ENCODE peak calls at places on chromosome 21, in five cellular contexts. K is neural crest cell, F is uterus, P is prostate gland, Y is HFFc6. E is an unnamed sample.

GRCh38 chr21:36076878-36077658 is 7.2 kb downstream of the CBR1 start:
- DNase-seq in K (no peak), F (no peak), P (no peak), Y (no peak), E (no peak)

GRCh38 chr21:28832013-28832714 is 160.5 kb downstream of the LTN1 start:
- DNase-seq in K (no peak), F (no peak), P (no peak), Y (peak), E (no peak)

GRCh38 chr21:28758042-28758882 is 234.4 kb downstream of the LTN1 start:
- DNase-seq in K (no peak), F (no peak), P (no peak), Y (no peak), E (no peak)

GRCh38 chr21:34599534-34600101 is 15.3 kb downstream of the RCAN1 start:
- DNase-seq in K (no peak), F (no peak), P (no peak), Y (no peak), E (no peak)

GRCh38 chr21:35088235-35088865 is 39.2 kb upstream of the RUNX1 start:
- DNase-seq in K (no peak), F (no peak), P (no peak), Y (no peak), E (no peak)

GRCh38 chr21:41393876-41394465 is 32.1 kb upstream of the MX1 start:
- DNase-seq in K (no peak), F (no peak), P (no peak), Y (no peak), E (no peak)

GRCh38 chr21:34915364-34915834 is 133.7 kb downstream of the RUNX1 start:
- DNase-seq in K (no peak), F (no peak), P (no peak), Y (peak), E (no peak)

GRCh38 chr21:34916446-34916845 is 132.7 kb downstream of the RUNX1 start:
- DNase-seq in K (no peak), F (no peak), P (no peak), Y (peak), E (no peak)

GRCh38 chr21:35006771-35007170 is 42.3 kb downstream of the RUNX1 start:
- DNase-seq in K (no peak), F (no peak), P (no peak), Y (no peak), E (no peak)

GRCh38 chr21:19547951-19548635 is 1144.5 kb upstream of the TMPRSS15 start:
- DNase-seq in K (no peak), F (no peak), P (no peak), Y (no peak), E (no peak)

GRCh38 chr21:29078884-29079765 is 5.7 kb upstream of the CCT8 start:
- DNase-seq in K (no peak), F (no peak), P (no peak), Y (no peak), E (no peak)

GRCh38 chr21:20591294-20591693 is 406.9 kb upstream of the NCAM2 start:
- DNase-seq in K (no peak), F (no peak), P (no peak), Y (no peak), E (no peak)

GRCh38 chr21:41142051-41142795 is 25.7 kb upstream of the BACE2 start:
- DNase-seq in K (no peak), F (no peak), P (peak), Y (peak), E (no peak)

GRCh38 chr21:14581902-14582457 is 35.9 kb upstream of the SAMSN1 start:
- DNase-seq in K (no peak), F (no peak), P (no peak), Y (no peak), E (no peak)

GRCh38 chr21:34636961-34637360 is 22.0 kb upstream of the RCAN1 start:
- DNase-seq in K (no peak), F (no peak), P (no peak), Y (no peak), E (no peak)

GRCh38 chr21:23585419-23585818 is 2021.9 kb downstream of the MRPL39 start:
- DNase-seq in K (no peak), F (no peak), P (no peak), Y (no peak), E (no peak)

GRCh38 chr21:17732306-17732705 is 86.8 kb downstream of the C21orf91 start:
- DNase-seq in K (no peak), F (no peak), P (no peak), Y (no peak), E (no peak)

GRCh38 chr21:26115346-26115745 is 55.2 kb downstream of the APP start:
- DNase-seq in K (no peak), F (no peak), P (no peak), Y (no peak), E (no peak)

GRCh38 chr21:35398366-35398982 is 349.4 kb upstream of the RUNX1 start:
- DNase-seq in K (no peak), F (no peak), P (no peak), Y (no peak), E (no peak)

GRCh38 chr21:29133796-29134195 is 3.4 kb downstream of the MAP3K7CL start:
- DNase-seq in K (no peak), F (no peak), P (no peak), Y (no peak), E (no peak)

GRCh38 chr21:37244506-37245083 is 22.5 kb downstream of the VPS26C start:
- DNase-seq in K (no peak), F (no peak), P (no peak), Y (no peak), E (no peak)

GRCh38 chr21:16072692-16073091 is 342.9 kb downstream of the USP25 start:
- DNase-seq in K (no peak), F (peak), P (no peak), Y (peak), E (no peak)

GRCh38 chr21:26409735-26410134 is 163.4 kb downstream of the CYYR1 start:
- DNase-seq in K (no peak), F (no peak), P (no peak), Y (no peak), E (no peak)

GRCh38 chr21:14284439-14284838 is 68.5 kb downstream of the RBM11 start:
- DNase-seq in K (no peak), F (no peak), P (no peak), Y (no peak), E (no peak)

GRCh38 chr21:21715286-21715969 is 717.2 kb downstream of the NCAM2 start:
- DNase-seq in K (no peak), F (no peak), P (no peak), Y (peak), E (no peak)

GRCh38 chr21:35050348-35051286 is 1.5 kb upstream of the RUNX1 start:
- DNase-seq in K (no peak), F (no peak), P (no peak), Y (peak), E (no peak)

GRCh38 chr21:35479529-35479928 is 430.4 kb upstream of the RUNX1 start:
- DNase-seq in K (no peak), F (no peak), P (no peak), Y (no peak), E (no peak)

GRCh38 chr21:23452384-23453083 is 2154.7 kb downstream of the MRPL39 start:
- DNase-seq in K (peak), F (no peak), P (no peak), Y (no peak), E (no peak)

GRCh38 chr21:42539931-42540343 is 26.3 kb downstream of the SLC37A1 start:
- DNase-seq in K (no peak), F (no peak), P (no peak), Y (no peak), E (no peak)
- TF ChIP-seq CTCF in K (no peak), F (no peak), P (no peak), Y (peak), E (no peak)

DNA sequence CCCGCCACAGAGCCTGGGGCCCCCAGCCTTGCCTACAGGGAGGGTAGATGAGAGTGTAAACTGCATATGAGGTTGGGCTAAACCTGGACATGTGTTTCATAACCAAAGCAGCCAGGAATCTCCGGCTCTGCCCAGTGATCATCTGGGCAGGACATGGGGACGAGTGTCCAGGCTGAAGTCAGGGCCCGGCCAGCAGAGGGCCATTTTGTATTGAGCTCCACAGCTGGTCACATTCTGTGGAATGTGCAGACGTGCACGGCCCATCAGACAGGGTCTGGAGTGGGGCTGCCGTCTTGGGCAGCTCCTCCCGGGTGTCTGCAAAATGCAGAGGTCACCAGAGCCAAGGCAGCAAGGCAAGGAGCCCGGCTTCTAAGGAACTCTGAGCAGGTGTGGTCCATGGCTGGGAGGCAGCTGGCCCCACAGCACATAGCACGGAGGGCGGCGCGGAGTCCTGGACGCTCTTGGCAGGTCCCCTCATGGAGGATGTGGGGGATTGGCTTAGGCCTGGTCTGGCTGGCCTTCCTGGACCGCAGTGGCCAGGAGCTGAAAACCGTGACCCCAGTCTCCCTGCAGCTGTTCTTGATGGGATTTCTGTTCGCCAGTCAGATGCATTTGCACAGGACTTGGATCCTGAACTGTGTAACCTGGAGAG is 6.3 kb downstream of the LRRC3 start:
- DNase-seq in K (no peak), F (no peak), P (no peak), Y (no peak), E (no peak)
- TF ChIP-seq CTCF in K (peak), F (no peak), P (no peak), Y (peak), E (no peak)

DNA sequence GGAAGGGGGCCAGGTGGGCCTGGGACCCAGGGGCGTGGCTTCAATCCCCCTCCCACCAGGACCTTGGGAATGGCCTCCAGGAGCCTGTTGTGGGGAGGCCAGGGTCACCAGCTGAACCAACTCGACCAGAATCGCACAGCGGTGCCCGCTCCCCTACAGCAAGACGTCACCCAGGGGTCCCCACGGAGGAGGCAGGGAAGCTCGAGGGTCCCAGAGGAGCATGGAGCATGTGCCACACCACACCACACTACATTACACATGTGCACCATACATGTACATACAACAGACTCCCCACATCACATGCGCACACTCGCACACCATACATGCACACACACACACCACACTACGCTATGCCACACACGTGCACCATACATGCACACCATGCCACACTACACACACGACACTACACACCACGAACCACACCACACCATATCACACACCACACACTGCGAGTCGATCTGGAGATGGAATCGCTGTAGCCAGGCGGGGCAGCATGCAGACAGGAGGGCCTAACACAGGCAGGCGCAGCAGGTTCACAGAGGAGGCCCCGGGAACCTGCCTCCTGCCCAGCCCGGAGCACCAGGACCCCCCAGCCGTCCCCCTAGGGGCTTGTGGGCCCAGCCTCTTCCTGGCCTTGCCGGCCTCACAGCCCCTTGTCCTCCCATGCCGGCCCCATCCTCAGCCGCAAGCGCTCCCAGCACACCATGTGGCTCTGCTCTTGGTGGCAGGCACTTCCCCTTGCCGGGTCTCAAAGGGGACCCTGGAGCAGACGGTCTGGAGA is 596 bp downstream of the ITGB2 start:
- DNase-seq in K (no peak), F (no peak), P (no peak), Y (no peak), E (no peak)
- TF ChIP-seq CTCF in K (no peak), F (no peak), P (no peak), Y (no peak), E (no peak)

DNA sequence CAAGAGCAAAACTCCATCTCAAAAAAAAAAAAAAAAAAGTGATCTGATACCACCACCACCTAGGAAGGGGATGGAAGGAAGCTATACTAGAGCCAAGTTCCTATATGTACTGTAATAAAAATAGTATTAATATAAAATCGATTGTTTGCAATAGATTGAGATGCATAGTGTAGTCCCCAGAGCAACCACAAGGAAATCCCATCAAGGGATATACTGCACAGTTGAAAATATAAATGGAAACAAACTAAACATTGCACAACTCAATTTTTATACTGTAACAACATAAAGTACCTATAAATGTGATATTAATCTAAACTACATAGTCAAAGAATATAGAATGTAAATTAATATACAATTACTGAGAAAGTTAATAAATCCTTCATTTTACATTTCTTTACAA is 20.9 kb upstream of the PSMG1 start:
- DNase-seq in K (no peak), F (no peak), P (no peak), Y (no peak), E (no peak)
- TF ChIP-seq CTCF in K (peak), F (no peak), P (no peak), Y (peak), E (no peak)

GRCh38 chr21:32578107-32578691 is 7.1 kb downstream of the TCP10L start:
- DNase-seq in K (no peak), F (no peak), P (no peak), Y (no peak), E (no peak)
- TF ChIP-seq CTCF in K (peak), F (no peak), P (no peak), Y (peak), E (no peak)

DNA sequence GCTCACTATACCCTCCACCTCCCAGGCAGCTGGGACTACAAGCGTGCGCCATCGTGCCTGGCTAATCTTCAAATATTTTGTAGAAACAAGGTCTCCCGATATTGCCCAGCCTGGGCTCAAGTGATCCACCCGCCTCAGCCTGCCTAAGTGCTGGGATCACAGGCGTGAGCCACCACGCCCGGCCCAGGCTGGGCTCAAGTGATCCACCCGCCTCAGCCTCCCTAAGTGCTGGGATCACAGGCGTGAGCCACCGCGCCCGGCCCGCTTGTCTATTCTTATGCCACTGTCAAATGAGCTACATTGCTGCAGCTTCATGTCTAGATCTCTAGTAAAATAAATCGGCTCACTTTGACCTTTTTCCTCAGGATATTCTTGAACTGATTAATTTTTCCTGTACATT is 107.7 kb upstream of the COL6A1 start:
- DNase-seq in K (no peak), F (no peak), P (no peak), Y (no peak), E (no peak)
- TF ChIP-seq CTCF in K (no peak), F (no peak), P (no peak), Y (no peak), E (no peak)

GRCh38 chr21:31135536-31136184 is 97.4 kb upstream of the KRTAP19-8 start:
- DNase-seq in K (no peak), F (no peak), P (no peak), Y (no peak), E (no peak)
- TF ChIP-seq CTCF in K (no peak), F (no peak), P (no peak), Y (no peak), E (no peak)

GRCh38 chr21:27643326-27643725 is 676.4 kb upstream of the ADAMTS5 start:
- DNase-seq in K (no peak), F (no peak), P (no peak), Y (no peak), E (no peak)
- TF ChIP-seq CTCF in K (no peak), F (no peak), P (no peak), Y (no peak), E (no peak)

GRCh38 chr21:38768385-38769071 is 37.2 kb upstream of the ETS2 start:
- DNase-seq in K (no peak), F (no peak), P (no peak), Y (peak), E (no peak)
- TF ChIP-seq CTCF in K (no peak), F (no peak), P (no peak), Y (peak), E (no peak)